ENCODE peak calls at places on chromosome 1, in six cellular contexts. One of them, this sample, is unnamed.

GRCh38 chr1:86441581-86441980 is 17.6 kb downstream of the CLCA2 start:
- DNase-seq in Right ventricle myocardium superior: no peak
- DNase-seq in endothelial cell: no peak
- DNase-seq in NCI-H1417: no peak
- DNase-seq in GM18507: no peak
- DNase-seq in fibroblast of lung: no peak
- DNase-seq in this sample: no peak

GRCh38 chr1:46204406-46204742 is 1.2 kb downstream of the LURAP1 start:
- DNase-seq in Right ventricle myocardium superior: peak
- DNase-seq in GM18507: no peak
- DNase-seq in fibroblast of lung: no peak
- DNase-seq in NCI-H1417: no peak
- DNase-seq in endothelial cell: no peak
- DNase-seq in this sample: no peak

GRCh38 chr1:115647000-115647399 is 5.2 kb downstream of the VANGL1 start:
- DNase-seq in Right ventricle myocardium superior: no peak
- DNase-seq in NCI-H1417: no peak
- DNase-seq in GM18507: no peak
- DNase-seq in endothelial cell: no peak
- DNase-seq in fibroblast of lung: peak
- DNase-seq in this sample: no peak

GRCh38 chr1:168488153-168488552 is 55.6 kb downstream of the XCL2 start:
- DNase-seq in fibroblast of lung: peak
- DNase-seq in endothelial cell: no peak
- DNase-seq in NCI-H1417: peak
- DNase-seq in Right ventricle myocardium superior: peak
- DNase-seq in GM18507: no peak
- DNase-seq in this sample: no peak

GRCh38 chr1:227924838-227925574 is 22.7 kb downstream of the WNT9A start:
- DNase-seq in GM18507: no peak
- DNase-seq in fibroblast of lung: no peak
- DNase-seq in NCI-H1417: no peak
- DNase-seq in endothelial cell: no peak
- DNase-seq in Right ventricle myocardium superior: peak
- DNase-seq in this sample: peak

GRCh38 chr1:205589618-205590456 is 42.0 kb downstream of the ELK4 start:
- DNase-seq in NCI-H1417: no peak
- DNase-seq in endothelial cell: no peak
- DNase-seq in GM18507: no peak
- DNase-seq in Right ventricle myocardium superior: no peak
- DNase-seq in fibroblast of lung: no peak
- DNase-seq in this sample: no peak

GRCh38 chr1:45979074-45979777 is 153.2 kb downstream of the PIK3R3 start:
- DNase-seq in NCI-H1417: peak
- DNase-seq in GM18507: no peak
- DNase-seq in endothelial cell: no peak
- DNase-seq in Right ventricle myocardium superior: no peak
- DNase-seq in fibroblast of lung: peak
- DNase-seq in this sample: no peak

GRCh38 chr1:24427469-24427862 is 11.9 kb downstream of the NIPAL3 start:
- DNase-seq in fibroblast of lung: no peak
- DNase-seq in NCI-H1417: peak
- DNase-seq in Right ventricle myocardium superior: no peak
- DNase-seq in endothelial cell: no peak
- DNase-seq in GM18507: no peak
- DNase-seq in this sample: no peak

GRCh38 chr1:40479156-40479555 is 2.1 kb downstream of the ZFP69 start:
- DNase-seq in Right ventricle myocardium superior: no peak
- DNase-seq in GM18507: no peak
- DNase-seq in NCI-H1417: no peak
- DNase-seq in fibroblast of lung: no peak
- DNase-seq in endothelial cell: no peak
- DNase-seq in this sample: no peak

GRCh38 chr1:164704954-164705353 is 146.0 kb downstream of the PBX1 start:
- DNase-seq in GM18507: no peak
- DNase-seq in NCI-H1417: no peak
- DNase-seq in endothelial cell: peak
- DNase-seq in fibroblast of lung: no peak
- DNase-seq in Right ventricle myocardium superior: no peak
- DNase-seq in this sample: no peak